ENCODE peak calls at places on chromosome 12, in seven cellular contexts. Z is Peyer's patch, O is ovary, T is endothelial cell of umbilical vein, J is transverse colon, C is thyroid gland, M is right lobe of liver. Y is an unnamed sample.

GRCh38 chr12:23659151-23659550 is 290.3 kb downstream of the SOX5 start:
- DNase-seq in Z (no peak), O (no peak), T (no peak), J (no peak), C (no peak), M (no peak), Y (no peak)

GRCh38 chr12:6376079-6376941 is 947 bp upstream of the SCNN1A start:
- DNase-seq in Z (no peak), O (peak), T (peak), J (peak), C (peak), M (no peak), Y (no peak)

GRCh38 chr12:107891967-107892366 is 117.5 kb downstream of the ASCL4 start:
- DNase-seq in Z (no peak), O (no peak), T (peak), J (no peak), C (no peak), M (no peak), Y (no peak)

GRCh38 chr12:96150442-96150841 is 43.7 kb upstream of the ELK3 start:
- DNase-seq in Z (no peak), O (no peak), T (no peak), J (no peak), C (no peak), M (no peak), Y (no peak)

GRCh38 chr12:6163554-6164060 is 36.6 kb upstream of the CD9 start:
- DNase-seq in Z (no peak), O (no peak), T (no peak), J (no peak), C (no peak), M (no peak), Y (no peak)

GRCh38 chr12:67881565-67881964 is 107.7 kb upstream of the IFNG-AS1 start:
- DNase-seq in Z (no peak), O (no peak), T (no peak), J (no peak), C (no peak), M (no peak), Y (no peak)

GRCh38 chr12:1517007-1517406 is 77.4 kb downstream of the FBXL14 start:
- DNase-seq in Z (no peak), O (no peak), T (no peak), J (no peak), C (no peak), M (no peak), Y (no peak)

GRCh38 chr12:109288571-109288970 is 20.5 kb downstream of the FOXN4 start:
- DNase-seq in Z (no peak), O (no peak), T (no peak), J (no peak), C (no peak), M (no peak), Y (no peak)

GRCh38 chr12:127681151-127681754 is 585.7 kb upstream of the TMEM132C start:
- DNase-seq in Z (no peak), O (no peak), T (no peak), J (no peak), C (no peak), M (no peak), Y (no peak)

GRCh38 chr12:42936991-42937390 is 347.4 kb upstream of the PRICKLE1 start:
- DNase-seq in Z (no peak), O (no peak), T (no peak), J (no peak), C (no peak), M (no peak), Y (no peak)

GRCh38 chr12:50397122-50397650 is 777 bp upstream of the FAM186A start:
- DNase-seq in Z (no peak), O (no peak), T (no peak), J (no peak), C (no peak), M (peak), Y (peak)

GRCh38 chr12:14410177-14410576 is 44.7 kb downstream of the ATF7IP start:
- DNase-seq in Z (no peak), O (no peak), T (no peak), J (no peak), C (no peak), M (no peak), Y (no peak)

GRCh38 chr12:30417697-30418231 is 277.9 kb downstream of the IPO8 start:
- DNase-seq in Z (no peak), O (no peak), T (peak), J (peak), C (no peak), M (no peak), Y (no peak)

GRCh38 chr12:11958216-11959091 is 112.3 kb upstream of the BCL2L14 start:
- DNase-seq in Z (no peak), O (no peak), T (peak), J (no peak), C (no peak), M (no peak), Y (no peak)

GRCh38 chr12:32201996-32202395 is 95.3 kb downstream of the BICD1 start:
- DNase-seq in Z (no peak), O (no peak), T (peak), J (no peak), C (peak), M (no peak), Y (no peak)

GRCh38 chr12:1531654-1532366 is 62.6 kb downstream of the FBXL14 start:
- DNase-seq in Z (no peak), O (no peak), T (no peak), J (no peak), C (no peak), M (no peak), Y (no peak)

GRCh38 chr12:70534466-70534865 is 102.8 kb downstream of the PTPRB start:
- DNase-seq in Z (no peak), O (no peak), T (no peak), J (no peak), C (no peak), M (no peak), Y (no peak)

GRCh38 chr12:49092816-49093406 is 1.7 kb downstream of the DHH start:
- DNase-seq in Z (no peak), O (no peak), T (peak), J (no peak), C (no peak), M (no peak), Y (no peak)

GRCh38 chr12:5648692-5649338 is 216.9 kb downstream of the NTF3 start:
- DNase-seq in Z (no peak), O (no peak), T (no peak), J (no peak), C (no peak), M (no peak), Y (no peak)

GRCh38 chr12:108568653-108569154 is 6.3 kb downstream of the ISCU start:
- DNase-seq in Z (peak), O (no peak), T (no peak), J (peak), C (no peak), M (peak), Y (peak)

GRCh38 chr12:42617622-42618021 is 28.1 kb upstream of the PRICKLE1 start:
- DNase-seq in Z (no peak), O (no peak), T (peak), J (no peak), C (no peak), M (no peak), Y (no peak)

GRCh38 chr12:76259660-76260389 is 88.4 kb downstream of the BBS10 start:
- DNase-seq in Z (no peak), O (no peak), T (peak), J (no peak), C (no peak), M (no peak), Y (no peak)

GRCh38 chr12:82314406-82314892 is 43.7 kb downstream of the CCDC59 start:
- DNase-seq in Z (no peak), O (no peak), T (no peak), J (peak), C (no peak), M (no peak), Y (no peak)

GRCh38 chr12:52022841-52023181 is 16.1 kb downstream of the TAMALIN start:
- DNase-seq in Z (peak), O (no peak), T (no peak), J (peak), C (no peak), M (no peak), Y (peak)

GRCh38 chr12:41293011-41293410 is 104.9 kb downstream of the PDZRN4 start:
- DNase-seq in Z (no peak), O (no peak), T (no peak), J (no peak), C (no peak), M (no peak), Y (no peak)

GRCh38 chr12:130124605-130125244 is 37.5 kb upstream of the FZD10 start:
- DNase-seq in Z (no peak), O (no peak), T (no peak), J (no peak), C (no peak), M (no peak), Y (no peak)

DNA sequence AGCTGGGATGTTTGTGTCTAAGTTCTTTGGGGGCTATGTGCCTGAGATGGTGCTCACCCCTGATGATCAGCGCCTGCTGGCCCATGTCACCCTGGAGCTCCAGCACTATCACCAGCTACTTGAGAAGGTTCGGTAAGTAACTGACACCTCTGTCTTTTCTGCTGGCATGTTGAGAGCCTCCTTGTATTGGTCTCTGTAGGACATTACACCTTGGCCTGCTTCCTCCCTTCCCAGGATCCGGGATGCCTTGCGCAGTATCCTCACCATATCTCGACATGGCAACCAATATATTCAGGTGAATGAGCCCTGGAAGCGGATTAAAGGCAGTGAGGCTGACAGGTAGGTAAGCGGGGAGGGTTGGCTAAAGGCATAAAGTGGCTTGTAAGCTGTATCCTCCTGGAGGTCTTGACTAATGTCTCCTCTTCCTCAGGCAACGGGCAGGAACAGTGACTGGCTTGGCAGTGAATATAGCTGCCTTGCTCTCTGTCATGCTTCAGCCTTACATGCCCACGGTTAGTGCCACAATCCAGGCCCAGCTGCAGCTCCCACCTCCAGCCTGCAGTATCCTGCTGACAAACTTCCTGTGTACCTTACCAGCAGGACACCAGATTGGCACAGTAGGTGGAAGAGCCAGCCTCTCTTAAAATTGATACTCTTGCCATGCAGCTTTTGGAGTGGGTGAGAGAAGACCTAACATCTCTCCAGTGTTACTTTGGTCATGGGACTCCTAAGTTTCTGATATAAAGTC is 5.4 kb downstream of the DDIT3 start:
- DNase-seq in Z (no peak), O (no peak), T (no peak), J (no peak), C (no peak), M (no peak), Y (no peak)
- TF ChIP-seq POLR2A in Z (no peak), O (no peak), T (no peak), J (no peak), C (no peak), M (no peak), Y (no peak)

GRCh38 chr12:121214171-121214777 is 4.3 kb downstream of the P2RX4 start:
- DNase-seq in Z (no peak), O (no peak), T (peak), J (no peak), C (no peak), M (no peak), Y (no peak)

GRCh38 chr12:121209221-121209620 is 708 bp upstream of the P2RX4 start:
- DNase-seq in Z (no peak), O (no peak), T (no peak), J (no peak), C (no peak), M (no peak), Y (no peak)

GRCh38 chr12:121212875-121213274 is 2.9 kb downstream of the P2RX4 start:
- DNase-seq in Z (no peak), O (no peak), T (no peak), J (no peak), C (no peak), M (no peak), Y (no peak)

GRCh38 chr12:121205491-121205890 is 4.4 kb upstream of the P2RX4 start:
- DNase-seq in Z (no peak), O (no peak), T (no peak), J (no peak), C (no peak), M (no peak), Y (no peak)

GRCh38 chr12:121209629-121210572 is at the start of gene P2RX4:
- DNase-seq in Z (peak), O (peak), T (peak), J (peak), C (peak), M (peak), Y (peak)
- TF ChIP-seq POLR2A in Z (peak), O (peak), T (peak), J (peak), C (peak), M (peak), Y (peak)

GRCh38 chr12:124927325-124928094 is 13.1 kb upstream of the UBC start:
- DNase-seq in Z (peak), O (peak), T (peak), J (peak), C (peak), M (peak), Y (peak)
- TF ChIP-seq POLR2A in Z (peak), O (peak), T (peak), J (no peak), C (no peak), M (no peak), Y (no peak)

DNA sequence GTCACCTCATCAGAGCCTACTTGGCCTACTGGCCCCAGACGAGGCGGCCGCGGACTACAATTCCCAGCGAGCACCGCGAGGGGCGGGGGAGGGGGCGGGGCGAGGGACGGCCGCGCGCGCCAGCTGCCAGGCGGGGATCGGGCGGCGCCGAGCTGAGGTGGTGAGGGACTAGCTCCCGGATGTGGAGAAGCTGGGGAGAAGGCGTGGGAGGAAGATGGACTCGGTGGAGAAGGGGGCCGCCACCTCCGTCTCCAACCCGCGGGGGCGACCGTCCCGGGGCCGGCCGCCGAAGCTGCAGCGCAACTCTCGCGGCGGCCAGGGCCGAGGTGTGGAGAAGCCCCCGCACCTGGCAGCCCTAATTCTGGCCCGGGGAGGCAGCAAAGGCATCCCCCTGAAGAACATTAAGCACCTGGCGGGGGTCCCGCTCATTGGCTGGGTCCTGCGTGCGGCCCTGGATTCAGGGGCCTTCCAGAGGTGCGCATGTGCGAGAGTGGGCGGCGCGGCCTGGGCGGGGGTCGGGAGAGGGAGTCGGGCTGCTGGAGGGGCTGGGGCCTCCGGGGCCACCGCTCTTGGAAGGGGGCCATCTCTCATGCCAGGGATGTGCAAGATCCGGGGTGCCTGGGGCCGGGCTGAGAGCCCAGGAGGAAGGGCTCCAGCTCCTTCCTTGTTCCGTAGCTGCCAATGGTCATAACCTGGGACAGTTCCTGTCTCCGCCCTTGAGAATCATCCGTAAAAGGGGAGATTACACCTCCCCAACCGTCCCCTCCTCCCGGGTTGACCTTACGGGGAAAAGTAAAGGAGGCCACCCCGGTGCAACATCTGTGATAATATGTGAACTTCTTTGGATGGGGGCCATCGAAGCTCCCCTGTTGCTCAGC is at the start of gene CMAS:
- DNase-seq in Z (peak), O (peak), T (peak), J (peak), C (peak), M (peak), Y (peak)
- TF ChIP-seq POLR2A in Z (peak), O (peak), T (peak), J (peak), C (no peak), M (peak), Y (no peak)

DNA sequence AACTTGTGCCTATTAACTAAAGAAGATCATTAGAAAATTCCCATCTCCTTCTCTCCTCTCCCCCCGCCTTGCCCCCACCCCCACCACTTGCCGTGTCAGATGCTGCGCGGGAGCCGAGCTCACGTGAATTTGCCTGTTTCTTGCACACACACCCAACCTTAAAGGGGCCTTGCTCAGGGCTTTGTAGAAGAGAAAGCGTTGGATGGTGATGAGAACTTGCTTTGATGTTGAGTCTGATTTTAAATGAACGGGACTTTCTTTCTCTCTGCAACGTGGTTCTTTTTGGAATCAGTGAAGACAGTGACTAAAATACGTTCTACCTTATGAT is 172.2 kb upstream of the PARP11 start:
- DNase-seq in Z (no peak), O (no peak), T (no peak), J (no peak), C (no peak), M (no peak), Y (no peak)
- TF ChIP-seq POLR2A in Z (no peak), O (no peak), T (no peak), J (no peak), C (no peak), M (no peak), Y (no peak)

DNA sequence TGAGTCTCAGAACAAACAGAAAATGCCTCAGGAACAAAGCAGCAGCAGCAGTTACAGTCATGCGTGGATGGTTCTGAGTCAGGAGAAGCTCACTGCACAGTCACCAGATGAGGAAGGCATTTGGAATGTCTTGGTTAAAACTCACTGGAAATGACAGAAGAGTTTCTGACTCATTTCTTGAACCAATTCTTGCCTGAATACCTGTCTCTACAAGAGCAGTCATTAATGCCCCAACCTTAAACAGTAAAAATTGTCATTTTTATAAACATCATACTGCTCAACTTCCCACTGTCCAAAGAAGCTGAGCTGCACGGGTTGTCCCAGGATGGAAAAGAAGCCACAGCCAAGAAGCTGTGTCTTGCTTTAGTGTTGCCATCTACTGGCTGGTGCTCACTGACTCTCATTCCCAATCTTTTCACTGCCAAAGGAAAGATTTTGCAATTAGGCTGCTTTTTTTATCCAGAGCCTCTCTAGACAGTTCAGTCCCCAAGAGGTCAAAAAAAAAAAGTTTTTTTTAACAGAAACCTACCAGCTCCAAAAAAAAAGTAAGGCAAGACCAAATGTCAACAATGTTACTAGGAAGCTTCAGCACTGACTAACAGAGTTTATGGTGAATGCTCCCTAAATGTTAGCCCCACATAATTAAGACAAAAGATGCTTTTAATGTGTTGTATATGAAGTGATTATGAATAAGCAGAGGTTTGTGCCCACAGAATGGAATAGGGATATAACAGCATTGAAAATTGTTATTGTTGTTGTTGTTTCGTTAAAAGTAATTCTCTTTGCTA is 40.4 kb downstream of the KICS2 start:
- DNase-seq in Z (no peak), O (peak), T (peak), J (peak), C (peak), M (peak), Y (peak)
- TF ChIP-seq POLR2A in Z (no peak), O (no peak), T (no peak), J (no peak), C (no peak), M (no peak), Y (no peak)

GRCh38 chr12:132576701-132577100 is 33.7 kb downstream of the LRCOL1 start:
- DNase-seq in Z (no peak), O (no peak), T (no peak), J (no peak), C (no peak), M (no peak), Y (no peak)

GRCh38 chr12:132578118-132578517 is 32.3 kb downstream of the LRCOL1 start:
- DNase-seq in Z (no peak), O (no peak), T (no peak), J (no peak), C (no peak), M (no peak), Y (no peak)

GRCh38 chr12:132575661-132576060 is 34.7 kb downstream of the LRCOL1 start:
- DNase-seq in Z (no peak), O (no peak), T (no peak), J (no peak), C (no peak), M (no peak), Y (no peak)

GRCh38 chr12:132578826-132579225 is 31.6 kb downstream of the LRCOL1 start:
- DNase-seq in Z (no peak), O (no peak), T (no peak), J (no peak), C (no peak), M (no peak), Y (no peak)

GRCh38 chr12:132577191-132577920 is 33.0 kb downstream of the LRCOL1 start:
- DNase-seq in Z (no peak), O (no peak), T (no peak), J (no peak), C (no peak), M (no peak), Y (no peak)
- TF ChIP-seq POLR2A in Z (no peak), O (no peak), T (no peak), J (no peak), C (no peak), M (no peak), Y (no peak)

GRCh38 chr12:26153421-26154154 is 28.8 kb upstream of the BHLHE41 start:
- DNase-seq in Z (no peak), O (peak), T (peak), J (no peak), C (no peak), M (no peak), Y (no peak)
- TF ChIP-seq POLR2A in Z (no peak), O (no peak), T (no peak), J (no peak), C (no peak), M (no peak), Y (no peak)